ENCODE peak calls at places on chromosome 11, in four cellular contexts. F is K562, V is HepG2, C is GM12878. G is an unnamed sample.

GRCh38 chr11:61027141-61027840 is 55.8 kb downstream of the CD6 start:
- DNase-seq in V (no peak), C (no peak), F (no peak), G (no peak)

GRCh38 chr11:82682003-82682751 is 51.5 kb downstream of the FAM181B start:
- DNase-seq in F (peak; percentile 35), C (peak; percentile 9), V (peak; percentile 67), G (no peak)

GRCh38 chr11:120318906-120319305 is 6.2 kb upstream of the TLCD5 start:
- DNase-seq in F (no peak), V (no peak), C (no peak), G (no peak)

GRCh38 chr11:33723238-33723881 is 12.9 kb downstream of the CD59 start:
- DNase-seq in V (no peak), F (peak; percentile 64), C (no peak), G (no peak)

GRCh38 chr11:134365011-134365925 is 33.5 kb downstream of the GLB1L2 start:
- DNase-seq in C (no peak), F (no peak), V (no peak), G (no peak)

GRCh38 chr11:65459552-65459951 is 37.0 kb downstream of the NEAT1 start:
- DNase-seq in F (peak; percentile 45), C (no peak), V (no peak), G (peak; percentile 73)

GRCh38 chr11:128904872-128905344 is 13.8 kb downstream of the KCNJ5 start:
- DNase-seq in V (no peak), C (no peak), F (peak; percentile 35), G (peak; percentile 67)

GRCh38 chr11:83249972-83250593 is 36.1 kb downstream of the CCDC90B start:
- DNase-seq in F (peak; percentile 47), C (no peak), V (peak; percentile 24), G (no peak)

GRCh38 chr11:70481625-70482528 is 83.5 kb downstream of the CTTN start:
- DNase-seq in C (no peak), V (no peak), F (no peak), G (no peak)

GRCh38 chr11:62104816-62105610 is 18.8 kb upstream of the INCENP start:
- DNase-seq in V (no peak), C (no peak), F (peak; percentile 42), G (no peak)
- H3K4me3 ChIP-seq in V (no peak overlapping the region), C (no peak overlapping the region), F (peak overlapping the region; percentile 17), G (no peak overlapping the region)

GRCh38 chr11:64009710-64010109 is 23.5 kb downstream of the OTUB1 start:
- DNase-seq in C (no peak), V (no peak), F (no peak), G (no peak)

GRCh38 chr11:64007629-64008282 is 21.5 kb downstream of the OTUB1 start:
- DNase-seq in F (peak; percentile 94), C (no peak), V (peak; percentile 89), G (no peak)

GRCh38 chr11:64010783-64011182 is 24.5 kb downstream of the OTUB1 start:
- DNase-seq in V (no peak), F (no peak), C (no peak), G (no peak)

GRCh38 chr11:64008283-64008931 is 22.2 kb downstream of the OTUB1 start:
- DNase-seq in C (no peak), V (no peak), F (no peak), G (no peak)

GRCh38 chr11:64009234-64009633 is 23.0 kb downstream of the OTUB1 start:
- DNase-seq in C (no peak), V (no peak), F (no peak), G (no peak)
- TF ChIP-seq SIN3A in C (no peak), V (no peak), F (no peak), G (no peak)

GRCh38 chr11:66543263-66544107 is 2.4 kb downstream of the ZDHHC24 start:
- DNase-seq in C (peak; percentile 38), V (no peak), F (no peak), G (no peak)
- TF ChIP-seq HDAC6 in C (no peak), V (no peak), F (no peak), G (no peak)

DNA sequence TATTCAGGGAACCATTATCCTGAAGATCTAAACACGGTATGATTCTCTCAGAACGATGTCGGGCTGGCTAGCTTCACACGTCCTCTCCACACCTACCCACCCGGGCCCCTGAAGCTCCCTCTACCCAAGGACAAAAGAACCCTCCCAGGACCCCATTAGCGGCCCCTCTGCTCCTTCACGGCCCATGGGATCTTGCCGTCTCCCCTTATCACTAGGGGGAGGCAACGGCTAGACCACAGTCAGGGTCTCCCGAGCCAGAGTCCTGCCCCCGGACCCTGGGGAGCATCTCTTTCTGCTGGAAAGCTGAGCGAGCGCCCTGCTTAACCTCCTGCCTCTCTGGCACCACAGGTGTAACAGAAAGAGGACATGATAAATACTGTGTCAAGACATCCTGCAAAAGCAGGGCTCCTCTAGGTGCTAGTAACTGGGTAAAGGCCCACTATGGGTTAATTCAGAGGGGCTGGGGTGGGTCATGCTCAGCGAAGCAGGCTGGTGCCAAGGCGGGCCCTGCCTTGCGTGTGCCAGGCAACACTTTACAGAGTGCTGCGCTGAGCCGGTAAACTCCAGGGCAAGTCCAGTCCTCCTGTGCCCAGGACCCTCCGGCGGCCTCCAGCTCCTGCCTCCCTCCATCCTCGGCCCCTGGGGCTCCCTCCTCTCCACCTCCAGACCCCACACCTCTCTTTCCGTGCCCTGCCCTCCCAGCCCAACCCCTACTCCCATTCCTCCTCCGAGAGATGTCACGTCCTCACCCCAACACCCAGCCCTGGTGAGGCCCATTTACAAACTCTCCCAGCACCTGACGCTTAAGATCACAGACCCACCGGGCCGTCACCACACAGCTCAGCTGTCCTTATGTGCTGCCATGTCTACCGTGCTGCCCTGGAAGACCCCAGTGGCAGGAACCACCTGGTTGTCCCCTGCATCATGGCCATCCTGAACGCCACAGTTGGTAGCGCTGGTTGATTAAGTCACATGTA is 3.0 kb downstream of the TOLLIP start:
- DNase-seq in C (no peak), F (no peak), V (no peak), G (no peak)
- H3K4me3 ChIP-seq in C (no peak overlapping the region), F (no peak overlapping the region), V (peak overlapping the region; percentile 53), G (no peak overlapping the region)

DNA sequence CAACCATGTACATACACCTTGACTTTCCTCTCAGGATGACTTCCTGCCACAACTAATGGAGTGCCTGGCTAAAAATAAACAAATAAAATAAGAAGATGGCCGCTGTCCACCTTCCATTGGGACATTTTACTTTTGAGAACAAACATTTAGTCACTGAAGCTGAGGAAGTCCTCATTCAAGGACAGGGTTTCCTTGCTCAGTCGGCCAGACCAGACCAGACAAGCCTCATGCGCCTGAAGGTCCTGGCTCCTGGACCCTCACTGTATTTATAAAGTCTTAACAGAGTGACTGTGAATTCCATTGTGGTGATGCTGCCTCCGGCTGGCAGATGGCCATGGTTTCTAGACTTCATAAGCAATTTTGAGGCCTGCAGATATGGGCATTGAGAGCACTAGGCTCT is 114.5 kb downstream of the MAML2 start:
- DNase-seq in F (no peak), V (peak; percentile 68), C (no peak), G (no peak)
- TF ChIP-seq SIN3A in F (no peak), V (no peak), C (no peak), G (no peak)

DNA sequence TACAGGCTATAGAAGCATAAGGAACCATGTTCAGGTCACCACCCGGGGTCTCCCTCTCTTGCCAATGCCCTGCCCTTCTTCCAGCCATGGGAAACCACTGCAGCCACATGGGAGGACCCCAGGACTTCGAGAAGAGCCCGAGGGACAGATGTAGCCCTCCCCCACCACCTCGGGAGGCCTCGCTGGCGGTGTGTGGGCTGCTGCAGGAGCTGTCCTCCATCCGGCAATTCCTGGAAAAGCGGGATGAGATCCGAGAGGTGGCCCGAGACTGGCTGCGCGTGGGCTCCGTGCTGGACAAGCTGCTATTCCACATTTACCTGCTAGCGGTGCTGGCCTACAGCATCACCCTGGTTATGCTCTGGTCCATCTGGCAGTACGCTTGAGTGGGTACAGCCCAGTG is 14.5 kb downstream of the HTR3A start:
- DNase-seq in C (no peak), V (no peak), F (no peak), G (no peak)
- TF ChIP-seq HDAC6 in C (no peak), V (no peak), F (no peak), G (no peak)

DNA sequence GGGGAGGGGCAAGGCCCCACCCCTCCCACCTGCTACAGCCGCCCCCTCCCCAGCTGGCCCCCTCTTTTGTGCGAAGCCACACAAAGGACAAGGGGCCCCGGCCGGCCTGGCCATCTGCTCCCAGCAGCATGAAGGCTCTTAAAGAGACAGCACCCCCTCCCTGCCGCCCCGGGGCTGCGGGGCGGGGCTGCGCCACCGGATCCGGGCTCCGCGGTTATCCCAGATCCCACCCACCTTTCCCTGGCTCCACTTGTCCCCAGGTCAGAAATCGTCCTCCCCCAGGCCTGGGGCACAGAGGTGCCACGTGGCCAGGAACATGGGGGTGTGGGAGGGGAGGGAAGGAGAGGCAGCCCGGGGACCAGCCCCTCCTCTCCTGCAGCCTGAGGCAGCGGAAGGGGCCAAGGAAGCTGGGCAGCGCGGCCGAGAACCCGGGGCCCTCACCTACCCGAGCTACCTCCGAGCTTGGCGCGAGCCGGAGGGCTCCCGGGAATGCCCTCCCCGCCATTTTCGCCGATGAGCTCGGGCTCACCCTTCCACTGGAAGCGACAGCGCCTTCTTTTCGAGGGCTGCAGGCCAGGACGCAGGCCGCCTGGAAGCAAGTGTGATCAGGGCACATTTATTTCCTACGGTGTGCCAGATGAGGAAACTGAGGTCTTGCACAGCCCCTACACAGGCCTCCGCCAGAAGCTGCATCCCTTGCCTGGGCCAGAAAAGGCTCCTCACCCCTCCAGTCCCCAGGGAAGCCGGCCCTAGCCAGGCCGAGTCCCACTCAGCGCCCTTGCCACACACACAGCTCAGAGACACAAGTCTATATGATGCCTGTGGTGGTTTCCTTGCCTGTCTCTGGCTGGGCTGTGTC is 2.5 kb upstream of the RCOR2 start:
- DNase-seq in V (peak; percentile 76), F (peak; percentile 79), C (no peak), G (no peak)
- H3K4me3 ChIP-seq in V (peak overlapping the region; percentile 59), F (no peak overlapping the region), C (no peak overlapping the region), G (peak overlapping the region; percentile 47)

G was measured in H1.